ENCODE peak calls at places on chromosomes 5 and 9, in eight cellular contexts. F is upper lobe of left lung, I is heart left ventricle, W is GM12878, X is tibial nerve, C is uterus, M is ovary, V is stomach. Q is an unnamed sample. For H3K36me3, the result is how much of the 10 kb centered on the place peaks cover.

GRCh38 chr5:133149333-133149732 is 97.5 kb downstream of the HSPA4 start:
- DNase-seq in F (no peak), I (no peak), W (no peak), X (no peak), C (no peak), M (no peak), V (no peak), Q (peak)

GRCh38 chr9:13815001-13815400 is 498.9 kb downstream of the NFIB start:
- DNase-seq in F (no peak), I (no peak), W (no peak), X (no peak), C (no peak), M (no peak), V (no peak), Q (no peak)

GRCh38 chr5:176530406-176530982 is 6.7 kb downstream of the RNF44 start:
- DNase-seq in F (no peak), I (no peak), W (no peak), X (no peak), C (no peak), M (no peak), V (no peak), Q (no peak)

GRCh38 chr5:141431286-141431685 is 979 bp downstream of the PCDHGA12 start:
- DNase-seq in F (no peak), I (no peak), W (no peak), X (no peak), C (no peak), M (no peak), V (no peak), Q (no peak)

GRCh38 chr5:154857091-154857533 is 1.3 kb upstream of the CNOT8 start:
- DNase-seq in F (peak), I (peak), W (no peak), X (peak), C (no peak), M (no peak), V (peak), Q (no peak)

GRCh38 chr9:127550751-127551150 is 61.3 kb upstream of the STXBP1 start:
- DNase-seq in F (peak), I (no peak), W (no peak), X (no peak), C (no peak), M (no peak), V (peak), Q (peak)

GRCh38 chr9:35010351-35010958 is 20.9 kb downstream of the DNAJB5 start:
- DNase-seq in F (no peak), I (no peak), W (no peak), X (no peak), C (no peak), M (no peak), V (no peak), Q (no peak)

GRCh38 chr5:133189881-133190280 is 138.1 kb downstream of the HSPA4 start:
- DNase-seq in F (no peak), I (no peak), W (no peak), X (no peak), C (no peak), M (no peak), V (no peak), Q (no peak)

GRCh38 chr9:126508928-126509327 is 104.8 kb upstream of the LMX1B start:
- DNase-seq in F (no peak), I (no peak), W (no peak), X (no peak), C (no peak), M (no peak), V (no peak), Q (no peak)

GRCh38 chr9:38018230-38018963 is 50.6 kb downstream of the SHB start:
- DNase-seq in F (no peak), I (no peak), W (no peak), X (no peak), C (no peak), M (no peak), V (no peak), Q (no peak)

GRCh38 chr9:110157812-110158629 is 49.9 kb downstream of the C9orf152 start:
- DNase-seq in F (peak), I (no peak), W (no peak), X (no peak), C (no peak), M (no peak), V (no peak), Q (no peak)

GRCh38 chr9:14251146-14252071 is 62.5 kb downstream of the NFIB start:
- DNase-seq in F (peak), I (peak), W (peak), X (peak), C (peak), M (peak), V (peak), Q (peak)

GRCh38 chr5:125283372-125283771 is 536.9 kb upstream of the ZNF608 start:
- DNase-seq in F (no peak), I (no peak), W (no peak), X (no peak), C (no peak), M (no peak), V (no peak), Q (no peak)

GRCh38 chr5:96582343-96582742 is 79.8 kb upstream of the CAST start:
- DNase-seq in F (no peak), I (no peak), W (no peak), X (no peak), C (no peak), M (no peak), V (no peak), Q (no peak)

GRCh38 chr9:77454668-77455067 is 193.5 kb downstream of the GNA14 start:
- DNase-seq in F (no peak), I (no peak), W (no peak), X (no peak), C (no peak), M (no peak), V (no peak), Q (no peak)

GRCh38 chr5:135497971-135498661 is 37.6 kb downstream of the NEUROG1 start:
- DNase-seq in F (no peak), I (no peak), W (no peak), X (no peak), C (no peak), M (no peak), V (no peak), Q (no peak)

GRCh38 chr9:110583237-110583636 is 3.7 kb upstream of the SVEP1 start:
- DNase-seq in F (no peak), I (no peak), W (no peak), X (no peak), C (no peak), M (no peak), V (no peak), Q (no peak)

GRCh38 chr5:84696651-84697050 is 312.0 kb upstream of the EDIL3 start:
- DNase-seq in F (no peak), I (no peak), W (no peak), X (no peak), C (no peak), M (no peak), V (no peak), Q (no peak)

DNA sequence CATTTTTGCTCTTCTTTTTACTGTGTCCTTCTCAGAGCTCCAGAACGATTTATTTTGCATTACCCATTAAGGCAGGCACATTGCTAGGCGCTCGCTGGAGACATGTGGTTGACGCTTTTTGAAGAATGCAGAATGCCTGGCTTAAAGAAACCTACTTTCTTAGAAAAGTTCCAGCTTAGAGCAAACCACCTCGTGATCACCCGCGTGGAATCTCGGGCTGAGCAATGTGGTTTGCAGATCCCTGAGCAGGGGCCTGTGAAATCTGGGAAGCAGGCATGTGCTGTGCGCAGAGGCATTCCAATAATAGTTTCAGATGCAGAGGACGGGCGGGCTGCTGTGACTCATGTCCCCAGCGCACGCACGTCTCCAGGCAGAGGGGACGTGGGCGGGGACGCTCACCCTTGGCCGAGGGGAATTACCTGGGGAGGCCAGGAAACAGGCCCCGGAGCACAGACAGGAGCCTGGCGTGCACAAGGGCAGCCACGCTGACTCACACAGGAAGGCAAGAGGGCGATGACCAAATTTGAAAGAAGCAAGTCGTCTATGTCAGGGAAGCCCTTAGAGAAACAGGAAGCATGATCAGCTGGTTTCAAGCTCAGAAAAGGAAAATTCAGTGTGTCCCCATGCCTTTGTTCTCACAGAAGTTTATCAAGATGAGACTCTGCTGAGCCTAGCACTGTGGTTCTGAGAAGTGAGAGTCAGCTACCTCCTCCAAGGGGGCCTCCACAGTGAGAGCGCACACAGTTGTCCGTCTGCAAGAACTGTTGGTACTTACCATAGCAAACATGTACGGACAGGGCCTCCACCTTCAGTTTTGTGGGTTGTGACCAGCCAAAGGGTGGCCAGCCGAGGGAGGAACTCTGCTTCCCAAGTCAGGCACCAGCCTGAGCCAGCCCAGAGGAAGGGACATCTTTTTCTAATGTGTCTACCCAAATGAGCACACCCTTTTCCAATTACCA is 218.6 kb downstream of the PIK3R1 start:
- DNase-seq in F (peak), I (peak), W (peak), X (peak), C (peak), M (peak), V (peak), Q (peak)
- TF ChIP-seq POLR2A in F (no peak), I (no peak), W (peak), X (peak), C (no peak), M (no peak), V (no peak), Q (peak)

GRCh38 chr5:10501554-10502075 is 59.9 kb downstream of the ROPN1L start:
- DNase-seq in F (no peak), I (no peak), W (no peak), X (no peak), C (no peak), M (no peak), V (no peak), Q (no peak)

GRCh38 chr5:10499776-10500175 is 58.1 kb downstream of the ROPN1L start:
- DNase-seq in F (no peak), I (no peak), W (no peak), X (no peak), C (no peak), M (no peak), V (no peak), Q (no peak)

GRCh38 chr5:10500669-10501068 is 59.0 kb downstream of the ROPN1L start:
- DNase-seq in F (no peak), I (no peak), W (no peak), X (no peak), C (no peak), M (no peak), V (no peak), Q (no peak)

GRCh38 chr5:10499066-10499465 is 57.4 kb downstream of the ROPN1L start:
- DNase-seq in F (no peak), I (no peak), W (no peak), X (no peak), C (no peak), M (no peak), V (no peak), Q (no peak)

DNA sequence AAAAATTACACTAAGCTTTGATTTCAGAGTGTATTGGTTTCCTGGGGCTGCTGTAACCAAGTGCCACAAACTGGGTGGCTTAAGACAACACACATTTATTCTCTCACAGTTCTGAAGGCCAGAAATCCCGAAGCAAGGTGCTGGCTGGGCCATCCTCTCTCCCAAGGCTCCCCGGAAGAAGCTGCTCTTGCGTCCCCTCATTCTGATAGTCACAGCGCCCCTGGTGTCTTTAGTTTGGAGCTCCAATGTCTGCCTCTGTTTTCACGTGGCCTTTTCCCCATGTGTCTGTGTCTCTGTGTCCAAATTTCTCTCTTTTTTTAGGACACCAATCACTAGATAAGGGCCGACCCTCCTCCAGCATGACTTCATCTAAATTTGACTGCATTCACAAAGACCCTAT is 56.7 kb downstream of the ROPN1L start:
- DNase-seq in F (no peak), I (no peak), W (no peak), X (no peak), C (no peak), M (no peak), V (no peak), Q (no peak)
- TF ChIP-seq CTCF in F (no peak), I (no peak), W (no peak), X (no peak), C (no peak), M (no peak), V (no peak), Q (no peak)

GRCh38 chr9:137715321-137715720 is 96.5 kb downstream of the EHMT1 start:
- DNase-seq in F (no peak), I (no peak), W (no peak), X (no peak), C (no peak), M (no peak), V (no peak), Q (peak)

GRCh38 chr9:137719194-137719593 is 100.4 kb downstream of the EHMT1 start:
- DNase-seq in F (no peak), I (no peak), W (no peak), X (no peak), C (no peak), M (no peak), V (no peak), Q (no peak)

GRCh38 chr9:137720571-137721110 is 101.8 kb downstream of the EHMT1 start:
- DNase-seq in F (no peak), I (no peak), W (no peak), X (no peak), C (no peak), M (no peak), V (no peak), Q (no peak)

GRCh38 chr9:137717776-137718327 is 99.0 kb downstream of the EHMT1 start:
- DNase-seq in F (no peak), I (no peak), W (no peak), X (no peak), C (no peak), M (no peak), V (no peak), Q (no peak)

DNA sequence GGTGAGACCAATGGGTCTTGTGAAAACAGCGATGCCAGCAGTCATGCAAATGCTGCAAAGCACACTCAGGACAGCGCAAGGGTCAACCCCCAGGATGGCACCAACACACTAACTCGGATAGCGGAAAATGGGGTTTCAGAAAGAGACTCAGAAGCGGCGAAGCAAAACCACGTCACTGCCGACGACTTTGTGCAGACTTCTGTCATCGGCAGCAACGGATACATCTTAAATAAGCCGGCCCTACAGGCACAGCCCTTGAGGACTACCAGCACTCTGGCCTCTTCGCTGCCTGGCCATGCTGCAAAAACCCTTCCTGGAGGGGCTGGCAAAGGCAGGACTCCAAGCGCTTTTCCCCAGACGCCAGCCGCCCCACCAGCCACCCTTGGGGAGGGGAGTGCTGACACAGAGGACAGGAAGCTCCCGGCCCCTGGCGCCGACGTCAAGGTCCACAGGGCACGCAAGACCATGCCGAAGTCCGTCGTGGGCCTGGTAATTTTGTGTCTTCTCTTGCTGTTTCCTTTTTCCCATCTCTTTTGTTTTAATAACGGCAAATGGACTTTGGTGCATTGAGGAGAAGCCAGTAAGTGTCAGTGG is 98.0 kb downstream of the EHMT1 start:
- DNase-seq in F (no peak), I (no peak), W (no peak), X (no peak), C (no peak), M (no peak), V (no peak), Q (no peak)
- H3K36me3 ChIP-seq in F (under half), I (under half), W (under half), X (under half), C (under half), M (under half), V (half or more), Q (under half)

DNA sequence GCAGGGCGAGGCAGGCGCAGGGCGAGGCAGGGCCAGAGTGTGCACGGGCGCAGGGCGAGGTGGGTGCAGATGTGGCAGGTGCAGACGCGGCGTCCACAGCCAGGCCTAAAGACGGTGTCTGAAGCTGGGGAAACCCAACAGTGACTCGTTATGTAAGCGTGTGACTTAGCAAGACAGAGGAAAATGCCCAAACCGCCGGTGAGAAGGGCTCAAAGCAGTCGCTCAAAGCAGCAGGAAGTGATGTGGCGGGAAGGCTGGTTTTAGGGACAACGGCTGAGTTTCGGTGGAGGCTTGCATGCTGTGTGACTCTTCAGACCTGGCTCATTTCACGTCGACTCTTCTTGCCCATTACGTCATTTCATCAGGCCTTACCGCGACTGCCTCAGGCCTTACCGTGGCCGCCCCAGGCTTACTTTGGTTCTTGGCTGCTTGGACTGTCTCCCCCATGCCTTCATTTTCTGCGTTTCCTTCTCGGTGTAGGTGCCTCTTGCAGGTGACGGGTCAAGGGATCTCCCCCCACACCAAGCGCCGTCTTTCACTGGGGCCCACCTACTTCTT is 50.5 kb upstream of the EXOC3 start:
- DNase-seq in F (no peak), I (no peak), W (peak), X (no peak), C (peak), M (peak), V (peak), Q (no peak)
- TF ChIP-seq POLR2A in F (no peak), I (no peak), W (no peak), X (no peak), C (no peak), M (no peak), V (no peak), Q (no peak)

GRCh38 chr5:71697967-71698366 is 21.1 kb upstream of the CARTPT start:
- DNase-seq in F (no peak), I (no peak), W (no peak), X (no peak), C (no peak), M (no peak), V (no peak), Q (no peak)
- TF ChIP-seq CTCF in F (no peak), I (peak), W (peak), X (no peak), C (no peak), M (no peak), V (no peak), Q (no peak)

GRCh38 chr5:178216779-178217178 is 12.4 kb downstream of the HNRNPAB start:
- DNase-seq in F (no peak), I (no peak), W (no peak), X (no peak), C (no peak), M (no peak), V (no peak), Q (no peak)
- H3K36me3 ChIP-seq in F (half or more), I (half or more), W (under half), X (under half), C (under half), M (under half), V (half or more), Q (under half)

GRCh38 chr5:107558951-107559350 is 111.8 kb downstream of the EFNA5 start:
- DNase-seq in F (no peak), I (no peak), W (no peak), X (no peak), C (no peak), M (no peak), V (no peak), Q (no peak)

GRCh38 chr5:107563957-107564544 is 106.7 kb downstream of the EFNA5 start:
- DNase-seq in F (no peak), I (no peak), W (no peak), X (no peak), C (no peak), M (no peak), V (no peak), Q (no peak)

GRCh38 chr5:107556575-107556974 is 114.2 kb downstream of the EFNA5 start:
- DNase-seq in F (no peak), I (no peak), W (no peak), X (no peak), C (no peak), M (no peak), V (no peak), Q (no peak)

GRCh38 chr5:107557051-107557658 is 113.6 kb downstream of the EFNA5 start:
- DNase-seq in F (peak), I (peak), W (no peak), X (no peak), C (no peak), M (no peak), V (no peak), Q (peak)

GRCh38 chr5:107560377-107560776 is 110.4 kb downstream of the EFNA5 start:
- DNase-seq in F (no peak), I (no peak), W (no peak), X (no peak), C (no peak), M (no peak), V (no peak), Q (no peak)
- TF ChIP-seq POLR2A in F (no peak), I (no peak), W (no peak), X (no peak), C (no peak), M (no peak), V (no peak), Q (no peak)

GRCh38 chr5:181223729-181224389 is 778 bp downstream of the TRIM41 start:
- DNase-seq in F (peak), I (peak), W (no peak), X (no peak), C (no peak), M (no peak), V (peak), Q (peak)

GRCh38 chr5:181222630-181223040 is 446 bp upstream of the TRIM41 start:
- DNase-seq in F (no peak), I (no peak), W (no peak), X (no peak), C (no peak), M (no peak), V (no peak), Q (no peak)

GRCh38 chr5:181221105-181221791 is 1.8 kb upstream of the TRIM41 start:
- DNase-seq in F (peak), I (no peak), W (peak), X (no peak), C (no peak), M (no peak), V (no peak), Q (no peak)

GRCh38 chr5:181223041-181223728 is at the start of gene TRIM41:
- DNase-seq in F (peak), I (peak), W (peak), X (peak), C (peak), M (peak), V (peak), Q (peak)

GRCh38 chr5:181221792-181222629 is 1.1 kb upstream of the TRIM41 start:
- DNase-seq in F (peak), I (peak), W (peak), X (peak), C (peak), M (peak), V (peak), Q (peak)
- TF ChIP-seq CTCF in F (no peak), I (no peak), W (no peak), X (no peak), C (no peak), M (no peak), V (no peak), Q (no peak)

Q was measured in body of pancreas.